ENCODE peak calls at places on chromosomes 4 and X, in four cellular contexts. One of them, this sample, is unnamed.

GRCh38 chrX:11665144-11666040 is at the start of gene ARHGAP6:
- DNase-seq in H9: peak; percentile 62
- DNase-seq in H1: no peak
- DNase-seq in IMR-90: peak; percentile 20
- DNase-seq in this sample: peak; percentile 77

GRCh38 chrX:134676440-134676839 is 18.2 kb upstream of the PLAC1 start:
- DNase-seq in H9: no peak
- DNase-seq in H1: no peak
- DNase-seq in IMR-90: peak; percentile 79
- DNase-seq in this sample: no peak

GRCh38 chr4:62193726-62194125 is 993.6 kb downstream of the ADGRL3 start:
- DNase-seq in H9: no peak
- DNase-seq in H1: no peak
- DNase-seq in IMR-90: no peak
- DNase-seq in this sample: no peak

GRCh38 chrX:155216940-155217450 is 735 bp downstream of the VBP1 start:
- DNase-seq in H9: no peak
- DNase-seq in H1: no peak
- DNase-seq in IMR-90: peak; percentile 4
- DNase-seq in this sample: no peak

GRCh38 chr4:74158561-74159396 is 861 bp downstream of the MTHFD2L start:
- DNase-seq in H9: no peak
- DNase-seq in H1: no peak
- DNase-seq in IMR-90: peak; percentile 46
- DNase-seq in this sample: peak; percentile 8

GRCh38 chrX:75673468-75673867 is 111.6 kb downstream of the MAGEE2 start:
- DNase-seq in H9: no peak
- DNase-seq in H1: no peak
- DNase-seq in IMR-90: no peak
- DNase-seq in this sample: no peak

GRCh38 chr4:7793186-7793585 is 146.5 kb downstream of the AFAP1 start:
- DNase-seq in H9: no peak
- DNase-seq in H1: no peak
- DNase-seq in IMR-90: no peak
- DNase-seq in this sample: no peak

GRCh38 chr4:110624904-110625494 is 2.1 kb upstream of the PITX2 start:
- DNase-seq in H9: no peak
- DNase-seq in H1: no peak
- DNase-seq in IMR-90: no peak
- DNase-seq in this sample: peak; percentile 51

GRCh38 chr4:1767770-1768366 is 25.2 kb upstream of the FGFR3 start:
- DNase-seq in H9: peak; percentile 86
- DNase-seq in H1: peak; percentile 43
- DNase-seq in IMR-90: peak; percentile 8
- DNase-seq in this sample: peak; percentile 80

GRCh38 chr4:131499139-131499873 is 1649.8 kb upstream of the PCDH10 start:
- DNase-seq in H9: no peak
- DNase-seq in H1: no peak
- DNase-seq in IMR-90: peak; percentile 35
- DNase-seq in this sample: no peak

GRCh38 chr4:180960758-180961401 is 1282.3 kb upstream of the TENM3 start:
- DNase-seq in H9: no peak
- DNase-seq in H1: no peak
- DNase-seq in IMR-90: no peak
- DNase-seq in this sample: peak; percentile 10

GRCh38 chr4:48429709-48430474 is 53.3 kb upstream of the SLC10A4 start:
- DNase-seq in H9: no peak
- DNase-seq in H1: no peak
- DNase-seq in IMR-90: no peak
- DNase-seq in this sample: no peak

GRCh38 chr4:7341486-7342222 is 93.1 kb downstream of the PSAPL1 start:
- DNase-seq in H9: no peak
- DNase-seq in H1: no peak
- DNase-seq in IMR-90: peak; percentile 67
- DNase-seq in this sample: no peak

GRCh38 chr4:102449751-102450352 is 51.3 kb upstream of the NFKB1 start:
- DNase-seq in H9: peak; percentile 34
- DNase-seq in H1: no peak
- DNase-seq in IMR-90: peak; percentile 64
- DNase-seq in this sample: peak; percentile 71

GRCh38 chrX:41518127-41518840 is 71.1 kb downstream of the NYX start:
- DNase-seq in H9: no peak
- DNase-seq in H1: no peak
- DNase-seq in IMR-90: no peak
- DNase-seq in this sample: no peak

GRCh38 chr4:66216252-66216651 is 546.0 kb upstream of the EPHA5 start:
- DNase-seq in H9: no peak
- DNase-seq in H1: no peak
- DNase-seq in IMR-90: no peak
- DNase-seq in this sample: no peak

GRCh38 chr4:174365018-174365587 is 81.4 kb downstream of the CEP44 start:
- DNase-seq in H9: no peak
- DNase-seq in H1: no peak
- DNase-seq in IMR-90: peak; percentile 38
- DNase-seq in this sample: peak; percentile 44

GRCh38 chr4:73998040-73999011 is at the start of gene CXCL5:
- DNase-seq in H9: peak; percentile 85
- DNase-seq in H1: peak; percentile 67
- DNase-seq in IMR-90: peak; percentile 39
- DNase-seq in this sample: peak; percentile 90

GRCh38 chr4:102324725-102325124 is 20.6 kb downstream of the SLC39A8 start:
- DNase-seq in H9: no peak
- DNase-seq in H1: no peak
- DNase-seq in IMR-90: no peak
- DNase-seq in this sample: no peak

GRCh38 chr4:17447675-17448298 is 64.1 kb downstream of the QDPR start:
- DNase-seq in H9: peak; percentile 50
- DNase-seq in H1: no peak
- DNase-seq in IMR-90: peak; percentile 81
- DNase-seq in this sample: peak; percentile 83

GRCh38 chr4:76989391-76990061 is 40.0 kb downstream of the SEPTIN11 start:
- DNase-seq in H9: no peak
- DNase-seq in H1: no peak
- DNase-seq in IMR-90: no peak
- DNase-seq in this sample: no peak

GRCh38 chr4:103403619-103404018 is 205.5 kb upstream of the CENPE start:
- DNase-seq in H9: no peak
- DNase-seq in H1: no peak
- DNase-seq in IMR-90: no peak
- DNase-seq in this sample: no peak

GRCh38 chrX:150704030-150704613 is 10.9 kb downstream of the MTMR1 start:
- DNase-seq in H9: no peak
- DNase-seq in H1: no peak
- DNase-seq in IMR-90: peak; percentile 71
- DNase-seq in this sample: no peak

GRCh38 chrX:23952984-23953907 is 45.4 kb downstream of the CXorf58 start:
- DNase-seq in H9: peak; percentile 72
- DNase-seq in H1: no peak
- DNase-seq in IMR-90: no peak
- DNase-seq in this sample: peak; percentile 76

GRCh38 chr4:126939401-126939800 is 693.4 kb upstream of the INTU start:
- DNase-seq in H9: no peak
- DNase-seq in H1: no peak
- DNase-seq in IMR-90: peak; percentile 78
- DNase-seq in this sample: no peak

GRCh38 chr4:187128226-187128625 is 404.6 kb upstream of the FAT1 start:
- DNase-seq in H9: no peak
- DNase-seq in H1: no peak
- DNase-seq in IMR-90: peak; percentile 41
- DNase-seq in this sample: peak; percentile 48

GRCh38 chrX:77749695-77750094 is 36.3 kb downstream of the ATRX start:
- DNase-seq in H9: no peak
- DNase-seq in H1: no peak
- DNase-seq in IMR-90: peak; percentile 82
- DNase-seq in this sample: peak; percentile 2

GRCh38 chr4:100299019-100299418 is 108.8 kb upstream of the DDIT4L start:
- DNase-seq in H9: no peak
- DNase-seq in H1: no peak
- DNase-seq in IMR-90: peak; percentile 96
- DNase-seq in this sample: no peak

GRCh38 chr4:157012781-157013180 is 41.2 kb upstream of the PDGFC start:
- DNase-seq in H9: no peak
- DNase-seq in H1: no peak
- DNase-seq in IMR-90: peak; percentile 79
- DNase-seq in this sample: peak; percentile 40

DNA sequence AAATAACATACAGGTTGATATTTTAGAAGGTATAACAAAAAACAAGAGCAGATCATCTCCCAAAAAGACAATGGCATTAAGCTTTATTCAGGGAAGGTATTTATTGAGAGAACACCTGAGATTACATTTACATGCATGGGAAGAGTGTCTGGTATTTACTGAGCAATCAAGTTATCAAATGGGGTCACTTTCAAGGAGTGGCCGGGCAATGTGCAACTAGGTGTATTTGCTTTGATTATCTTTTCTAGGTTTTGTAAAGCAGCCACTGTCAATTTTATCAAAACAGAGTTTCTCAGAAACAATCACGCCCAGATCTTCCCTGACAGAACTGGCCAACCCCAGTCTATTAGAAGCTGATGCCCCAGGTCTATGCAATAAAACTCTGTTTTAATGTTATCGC is 169.4 kb downstream of the GLRA2 start:
- DNase-seq in H9: no peak
- DNase-seq in H1: no peak
- DNase-seq in IMR-90: no peak
- DNase-seq in this sample: no peak
- H2BK5ac ChIP-seq in H9: no peak overlapping the region
- H2BK5ac ChIP-seq in H1: no peak overlapping the region
- H2BK5ac ChIP-seq in IMR-90: no peak overlapping the region
- H2BK5ac ChIP-seq in this sample: no peak overlapping the region

DNA sequence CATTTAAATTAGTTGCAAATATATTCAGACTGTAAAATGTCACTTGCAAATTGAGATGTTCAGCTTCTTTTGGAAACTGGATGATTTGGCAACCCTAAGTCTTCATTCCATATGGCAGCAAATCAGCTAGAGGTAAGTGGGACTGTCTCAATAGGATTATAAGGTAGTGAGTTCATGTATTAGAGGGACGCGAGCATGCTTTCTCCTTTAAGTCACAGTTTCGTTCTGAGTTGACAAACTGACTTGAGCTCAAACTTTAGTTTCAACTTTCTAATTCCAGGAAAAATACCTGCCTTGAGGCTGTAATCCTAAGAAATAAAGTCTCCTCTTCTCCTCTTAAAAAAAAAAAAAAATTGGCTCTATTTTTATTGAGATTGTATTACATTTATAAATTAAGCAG is 44.2 kb upstream of the TMEM131L start:
- DNase-seq in H9: no peak
- DNase-seq in H1: no peak
- DNase-seq in IMR-90: no peak
- DNase-seq in this sample: no peak
- H3K27ac ChIP-seq in H9: no peak overlapping the region
- H3K27ac ChIP-seq in H1: no peak overlapping the region
- H3K27ac ChIP-seq in IMR-90: no peak overlapping the region
- H3K27ac ChIP-seq in this sample: no peak overlapping the region

GRCh38 chrX:108485960-108486359 is 46.3 kb downstream of the COL4A5 start:
- DNase-seq in H9: no peak
- DNase-seq in H1: no peak
- DNase-seq in IMR-90: no peak
- DNase-seq in this sample: no peak

DNA sequence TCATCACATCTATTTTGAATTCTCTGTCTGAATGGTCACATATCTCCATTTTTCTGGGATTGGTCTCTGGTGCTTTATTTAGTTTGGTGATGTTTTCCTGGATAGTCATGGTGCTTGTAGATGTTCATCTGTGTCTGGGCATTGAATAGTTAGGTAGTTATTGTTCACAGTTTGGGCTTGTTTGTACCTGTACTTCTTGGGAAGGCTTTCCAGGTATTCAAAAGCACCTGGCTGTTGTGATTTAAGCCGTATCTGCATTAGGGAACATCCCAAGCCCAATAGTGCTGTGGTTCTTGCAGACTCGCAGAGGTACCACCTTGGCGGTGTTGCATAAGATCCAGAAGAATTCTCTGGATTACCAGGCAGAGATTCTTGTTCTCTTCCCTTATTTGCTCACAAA is 44.6 kb downstream of the COL4A5 start:
- DNase-seq in H9: no peak
- DNase-seq in H1: no peak
- DNase-seq in IMR-90: no peak
- DNase-seq in this sample: no peak
- H3K56ac ChIP-seq in H9: no peak overlapping the region
- H3K56ac ChIP-seq in H1: no peak overlapping the region
- H3K56ac ChIP-seq in IMR-90: no peak overlapping the region
- H3K56ac ChIP-seq in this sample: no peak overlapping the region

DNA sequence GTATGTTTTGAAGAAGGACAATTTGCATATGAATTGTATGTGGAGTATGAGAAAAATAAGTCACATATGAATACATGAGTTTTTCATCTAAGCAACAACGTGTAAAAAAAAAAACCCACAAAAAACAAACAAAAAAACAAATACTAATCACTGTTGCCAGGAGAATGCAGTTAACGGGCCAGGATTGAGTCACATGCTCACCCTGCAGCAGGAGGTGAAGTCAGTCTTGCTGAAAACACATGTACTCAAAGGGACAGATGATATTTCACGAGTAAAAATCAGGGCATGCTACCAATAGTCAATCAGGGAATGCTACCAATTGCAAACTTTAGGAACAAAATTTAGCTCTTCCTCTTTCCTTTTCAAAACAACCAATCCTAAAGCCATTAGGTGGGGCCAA is 10.4 kb upstream of the DCLK2 start:
- DNase-seq in H9: no peak
- DNase-seq in H1: no peak
- DNase-seq in IMR-90: no peak
- DNase-seq in this sample: no peak
- H2BK5ac ChIP-seq in H9: no peak overlapping the region
- H2BK5ac ChIP-seq in H1: no peak overlapping the region
- H2BK5ac ChIP-seq in IMR-90: no peak overlapping the region
- H2BK5ac ChIP-seq in this sample: no peak overlapping the region

GRCh38 chr4:119626943-119627266 is 1.7 kb downstream of the PDE5A start:
- DNase-seq in H9: no peak
- DNase-seq in H1: no peak
- DNase-seq in IMR-90: no peak
- DNase-seq in this sample: no peak

GRCh38 chr4:119628281-119629141 is at the start of gene PDE5A:
- DNase-seq in H9: peak; percentile 98
- DNase-seq in H1: peak; percentile 79
- DNase-seq in IMR-90: peak; percentile 80
- DNase-seq in this sample: peak; percentile 97

GRCh38 chr4:119626420-119626819 is 2.2 kb downstream of the PDE5A start:
- DNase-seq in H9: no peak
- DNase-seq in H1: no peak
- DNase-seq in IMR-90: no peak
- DNase-seq in this sample: no peak

GRCh38 chr4:119629142-119629471 is 503 bp upstream of the PDE5A start:
- DNase-seq in H9: no peak
- DNase-seq in H1: no peak
- DNase-seq in IMR-90: no peak
- DNase-seq in this sample: no peak

GRCh38 chr4:119627267-119628190 is 1.1 kb downstream of the PDE5A start:
- DNase-seq in H9: peak; percentile 74
- DNase-seq in H1: peak; percentile 54
- DNase-seq in IMR-90: peak; percentile 86
- DNase-seq in this sample: peak; percentile 87
- H3K27ac ChIP-seq in H9: no peak overlapping the region
- H3K27ac ChIP-seq in H1: peak overlapping the region; percentile 2
- H3K27ac ChIP-seq in IMR-90: peak overlapping the region; percentile 95
- H3K27ac ChIP-seq in this sample: peak overlapping the region; percentile 65

GRCh38 chr4:67218883-67219282 is 326.4 kb downstream of the CENPC start:
- DNase-seq in H9: no peak
- DNase-seq in H1: no peak
- DNase-seq in IMR-90: no peak
- DNase-seq in this sample: no peak
- H3K56ac ChIP-seq in H9: no peak overlapping the region
- H3K56ac ChIP-seq in H1: no peak overlapping the region
- H3K56ac ChIP-seq in IMR-90: no peak overlapping the region
- H3K56ac ChIP-seq in this sample: no peak overlapping the region